ENCODE peak calls at places on chromosomes 12 and 14, in eight cellular contexts. M, T, C, W, Q, V, A and J are unnamed samples.

GRCh38 chr12:13725049-13725448 is 256.4 kb downstream of the GRIN2B start:
- DNase-seq in C (no peak), Q (no peak), M (no peak), T (no peak), V (no peak), W (no peak), A (no peak), J (no peak)

GRCh38 chr12:94427520-94428381 is 31.9 kb downstream of the CEP83 start:
- DNase-seq in Q (no peak), M (peak; percentile 88), A (no peak), T (no peak), V (peak; percentile 82), C (no peak), W (peak; percentile 89), J (no peak)

GRCh38 chr12:48033451-48033850 is 29.2 kb upstream of the COL2A1 start:
- DNase-seq in A (no peak), T (no peak), M (no peak), Q (no peak), C (no peak), V (no peak), W (no peak), J (no peak)

GRCh38 chr14:52583544-52583943 is 30.9 kb downstream of the GPR137C start:
- DNase-seq in C (no peak), Q (no peak), A (no peak), V (peak; percentile 28), M (no peak), W (peak; percentile 12), T (no peak), J (no peak)

GRCh38 chr14:75432406-75432805 is 4.6 kb downstream of the JDP2 start:
- DNase-seq in W (no peak), A (no peak), M (no peak), Q (no peak), T (no peak), C (no peak), V (no peak), J (no peak)

GRCh38 chr12:52965337-52965731 is 16.4 kb downstream of the KRT18 start:
- DNase-seq in Q (no peak), A (no peak), C (no peak), T (no peak), M (no peak), V (no peak), W (no peak), J (no peak)

GRCh38 chr12:89824822-89825221 is 116.2 kb upstream of the ATP2B1 start:
- DNase-seq in W (no peak), C (no peak), T (no peak), A (no peak), V (no peak), M (no peak), Q (no peak), J (no peak)

GRCh38 chr12:51098611-51099010 is 15.2 kb upstream of the CSRNP2 start:
- DNase-seq in Q (no peak), C (no peak), T (no peak), A (no peak), V (peak; percentile 37), M (no peak), W (peak; percentile 37), J (no peak)

GRCh38 chr14:36070056-36071043 is 106.2 kb downstream of the PTCSC3 start:
- DNase-seq in T (peak; percentile 84), W (peak; percentile 67), V (peak; percentile 64), C (no peak), Q (peak; percentile 47), M (peak; percentile 77), A (no peak), J (no peak)

GRCh38 chr14:92489394-92490238 is 24.0 kb upstream of the RIN3 start:
- DNase-seq in M (no peak), W (no peak), Q (no peak), C (no peak), A (no peak), T (no peak), V (no peak), J (no peak)

GRCh38 chr12:46553266-46553665 is 180.7 kb upstream of the SLC38A2 start:
- DNase-seq in T (peak; percentile 12), M (peak; percentile 74), W (peak; percentile 70), V (peak; percentile 84), C (no peak), A (no peak), Q (no peak), J (no peak)

GRCh38 chr12:43090981-43091380 is 461.0 kb downstream of the ADAMTS20 start:
- DNase-seq in M (no peak), T (no peak), V (no peak), Q (no peak), C (no peak), W (no peak), A (no peak), J (no peak)
- H3K4me3 ChIP-seq in M (no peak overlapping the region), T (no peak overlapping the region), V (no peak overlapping the region), Q (no peak overlapping the region), C (no peak overlapping the region), W (no peak overlapping the region), A (no peak overlapping the region), J (no peak overlapping the region)

GRCh38 chr12:54937929-54938328 is 46.6 kb downstream of the TESPA1 start:
- DNase-seq in C (no peak), M (no peak), V (no peak), W (no peak), T (no peak), A (no peak), Q (no peak), J (no peak)

GRCh38 chr12:54934419-54934818 is 50.1 kb downstream of the TESPA1 start:
- DNase-seq in W (no peak), C (no peak), A (no peak), T (no peak), M (no peak), V (no peak), Q (no peak), J (no peak)

GRCh38 chr12:54935235-54935951 is 49.2 kb downstream of the TESPA1 start:
- DNase-seq in A (no peak), W (peak; percentile 96), T (peak; percentile 2), V (peak; percentile 91), C (no peak), Q (peak; percentile 91), M (peak; percentile 68), J (peak; percentile 12)

GRCh38 chr12:54936736-54937135 is 47.8 kb downstream of the TESPA1 start:
- DNase-seq in A (no peak), T (no peak), M (no peak), Q (no peak), W (peak; percentile 15), V (no peak), C (no peak), J (no peak)

GRCh38 chr12:54937376-54937775 is 47.2 kb downstream of the TESPA1 start:
- DNase-seq in V (no peak), T (no peak), Q (no peak), M (no peak), A (no peak), W (no peak), C (no peak), J (no peak)
- H3K4me1 ChIP-seq in V (no peaks in the 10 kb centered on the region), T (no peaks in the 10 kb centered on the region), Q (peaks cover 38% of the 10 kb centered on the region), M (peaks cover 8% of the 10 kb centered on the region), A (no peaks in the 10 kb centered on the region), W (no peaks in the 10 kb centered on the region), C (peaks cover 17% of the 10 kb centered on the region), J (peaks cover 37% of the 10 kb centered on the region)

GRCh38 chr12:110696283-110696682 is 7.4 kb upstream of the HVCN1 start:
- DNase-seq in A (no peak), C (no peak), V (no peak), W (no peak), T (no peak), M (no peak), Q (no peak), J (no peak)

GRCh38 chr12:110704231-110704630 is 15.3 kb upstream of the HVCN1 start:
- DNase-seq in M (no peak), V (no peak), A (no peak), W (no peak), Q (no peak), T (no peak), C (no peak), J (no peak)

GRCh38 chr12:110702081-110702480 is 13.2 kb upstream of the HVCN1 start:
- DNase-seq in Q (no peak), A (no peak), T (no peak), C (no peak), M (no peak), W (no peak), V (no peak), J (no peak)

GRCh38 chr12:110698171-110698902 is 9.4 kb upstream of the HVCN1 start:
- DNase-seq in A (no peak), C (peak; percentile 84), T (peak; percentile 81), W (peak; percentile 81), V (peak; percentile 59), Q (peak; percentile 93), M (peak; percentile 26), J (peak; percentile 74)

DNA sequence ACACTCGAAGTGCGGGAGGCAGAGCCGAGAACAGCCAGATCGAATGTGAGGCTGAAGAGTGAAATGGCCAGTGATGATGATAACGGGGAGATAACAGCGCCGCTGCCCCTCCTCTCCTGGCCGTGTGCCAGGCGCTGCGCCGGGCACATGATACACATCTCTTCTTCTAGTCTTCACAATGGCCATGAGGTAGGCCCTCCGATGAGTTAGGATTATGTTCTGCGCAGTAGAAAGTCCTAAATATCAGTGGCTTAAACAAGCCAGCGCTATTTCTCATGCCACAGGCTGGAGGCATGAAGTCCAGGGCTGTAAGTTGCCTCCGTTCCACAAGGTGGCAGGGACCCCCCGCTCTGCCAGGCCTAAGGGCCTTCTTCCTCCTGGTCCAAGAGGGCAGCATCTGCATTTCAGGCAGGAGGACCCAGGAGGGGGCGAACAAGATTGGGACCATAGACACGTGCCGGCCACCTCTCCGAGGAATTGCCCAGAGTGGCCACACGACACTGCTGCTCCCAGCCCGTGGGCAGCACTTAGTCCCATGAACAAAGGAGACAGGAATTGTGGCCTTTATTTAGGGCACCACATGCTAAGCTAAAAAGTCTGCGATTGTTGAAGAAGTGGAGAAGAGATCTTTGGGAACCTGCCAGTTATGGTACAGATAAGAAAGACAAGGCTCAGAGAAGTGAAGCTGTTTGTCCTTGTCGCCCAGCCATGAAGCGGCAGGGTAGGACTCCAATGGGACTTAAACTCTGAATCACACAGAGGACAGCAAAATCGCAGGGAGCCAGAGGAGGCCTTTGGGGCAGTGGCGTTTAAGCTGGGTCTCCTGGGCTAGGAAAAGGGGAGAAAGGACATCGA is 10.9 kb upstream of the HVCN1 start:
- DNase-seq in M (no peak), T (peak; percentile 39), Q (no peak), V (no peak), C (no peak), W (no peak), A (no peak), J (no peak)
- H3K27me3 ChIP-seq in M (no peaks in the 10 kb centered on the region), T (no peaks in the 10 kb centered on the region), Q (no peaks in the 10 kb centered on the region), V (no peaks in the 10 kb centered on the region), C (no peaks in the 10 kb centered on the region), W (no peaks in the 10 kb centered on the region), A (no peaks in the 10 kb centered on the region), J (no peaks in the 10 kb centered on the region)

GRCh38 chr14:94175403-94176146 is 1.5 kb downstream of the PPP4R4 start:
- DNase-seq in T (no peak), Q (no peak), A (no peak), M (peak; percentile 17), V (no peak), C (no peak), W (no peak), J (no peak)
- H3K4me3 ChIP-seq in T (peak overlapping the region; percentile 86), Q (no peak overlapping the region), A (peak overlapping the region; percentile 79), M (peak overlapping the region; percentile 55), V (no peak overlapping the region), C (peak overlapping the region; percentile 77), W (peak overlapping the region; percentile 62), J (peak overlapping the region; percentile 23)